ENCODE peak calls at places on chromosome 7, in eight cellular contexts. P is mucosa of descending colon, Y is choroid plexus epithelial cell, X is retinal pigment epithelial cell, F is thoracic aorta, A is cardiac muscle cell, Z is cardiac fibroblast, J is kidney epithelial cell. O is an unnamed sample.

GRCh38 chr7:47232751-47233412 is 349.0 kb downstream of the TNS3 start:
- DNase-seq in P (no peak), Y (no peak), X (no peak), F (no peak), A (no peak), Z (no peak), J (no peak), O (no peak)

GRCh38 chr7:30645661-30646060 is 36.6 kb downstream of the CRHR2 start:
- DNase-seq in P (no peak), Y (no peak), X (no peak), F (no peak), A (no peak), Z (no peak), J (no peak), O (no peak)

GRCh38 chr7:50749908-50750307 is 32.8 kb downstream of the GRB10 start:
- DNase-seq in P (no peak), Y (no peak), X (no peak), F (no peak), A (no peak), Z (no peak), J (no peak), O (no peak)

GRCh38 chr7:124723012-124723411 is 42.6 kb downstream of the GPR37 start:
- DNase-seq in P (no peak), Y (peak; percentile 69), X (peak; percentile 14), F (no peak), A (no peak), Z (peak; percentile 25), J (peak; percentile 63), O (no peak)

GRCh38 chr7:142063551-142064442 is 47.7 kb upstream of the MGAM2 start:
- DNase-seq in P (no peak), Y (no peak), X (no peak), F (no peak), A (no peak), Z (peak; percentile 31), J (no peak), O (no peak)

GRCh38 chr7:13879994-13880686 is 109.3 kb downstream of the ETV1 start:
- DNase-seq in P (no peak), Y (no peak), X (no peak), F (no peak), A (no peak), Z (peak; percentile 58), J (peak; percentile 39), O (peak; percentile 11)

GRCh38 chr7:135976312-135977019 is 693 bp downstream of the MTPN start:
- DNase-seq in P (peak; percentile 45), Y (no peak), X (no peak), F (no peak), A (no peak), Z (no peak), J (no peak), O (no peak)

GRCh38 chr7:133654547-133654946 is 401.7 kb downstream of the EXOC4 start:
- DNase-seq in P (no peak), Y (no peak), X (no peak), F (no peak), A (no peak), Z (no peak), J (no peak), O (no peak)

GRCh38 chr7:128236924-128237586 is 4.0 kb upstream of the LEP start:
- DNase-seq in P (no peak), Y (peak; percentile 60), X (no peak), F (no peak), A (no peak), Z (peak; percentile 96), J (no peak), O (peak; percentile 62)

GRCh38 chr7:137976700-137977099 is 25.2 kb downstream of the CREB3L2 start:
- DNase-seq in P (no peak), Y (no peak), X (no peak), F (no peak), A (no peak), Z (no peak), J (no peak), O (no peak)

GRCh38 chr7:55593515-55594318 is 21.4 kb upstream of the VOPP1 start:
- DNase-seq in P (peak; percentile 85), Y (peak; percentile 53), X (no peak), F (no peak), A (peak; percentile 61), Z (peak; percentile 71), J (no peak), O (no peak)

GRCh38 chr7:129751916-129752315 is 140.4 kb downstream of the NRF1 start:
- DNase-seq in P (no peak), Y (no peak), X (no peak), F (no peak), A (peak; percentile 67), Z (no peak), J (no peak), O (no peak)

GRCh38 chr7:132116369-132116768 is 459.9 kb downstream of the PLXNA4 start:
- DNase-seq in P (no peak), Y (no peak), X (no peak), F (no peak), A (no peak), Z (no peak), J (no peak), O (no peak)

GRCh38 chr7:79461660-79462059 is 8.2 kb upstream of the MAGI2 start:
- DNase-seq in P (no peak), Y (peak; percentile 87), X (no peak), F (no peak), A (no peak), Z (peak; percentile 62), J (peak; percentile 60), O (no peak)

GRCh38 chr7:100607111-100607510 is 4.9 kb downstream of the PCOLCE start:
- DNase-seq in P (no peak), Y (no peak), X (no peak), F (no peak), A (no peak), Z (peak; percentile 67), J (no peak), O (no peak)

GRCh38 chr7:128812514-128813168 is 17.6 kb upstream of the FLNC start:
- DNase-seq in P (peak; percentile 43), Y (peak; percentile 66), X (no peak), F (no peak), A (no peak), Z (peak; percentile 44), J (no peak), O (no peak)

GRCh38 chr7:141992688-141993087 is 3.0 kb upstream of the MGAM start:
- DNase-seq in P (no peak), Y (no peak), X (no peak), F (no peak), A (no peak), Z (no peak), J (no peak), O (no peak)

GRCh38 chr7:153193144-153193595 is 433.6 kb downstream of the ACTR3B start:
- DNase-seq in P (peak; percentile 25), Y (no peak), X (no peak), F (no peak), A (peak; percentile 27), Z (peak; percentile 0), J (no peak), O (no peak)
- TF ChIP-seq CTCF in P (no peak), Y (peak; percentile 16), X (peak; percentile 12), F (no peak), A (no peak), Z (peak; percentile 23), J (peak; percentile 64), O (no peak)

DNA sequence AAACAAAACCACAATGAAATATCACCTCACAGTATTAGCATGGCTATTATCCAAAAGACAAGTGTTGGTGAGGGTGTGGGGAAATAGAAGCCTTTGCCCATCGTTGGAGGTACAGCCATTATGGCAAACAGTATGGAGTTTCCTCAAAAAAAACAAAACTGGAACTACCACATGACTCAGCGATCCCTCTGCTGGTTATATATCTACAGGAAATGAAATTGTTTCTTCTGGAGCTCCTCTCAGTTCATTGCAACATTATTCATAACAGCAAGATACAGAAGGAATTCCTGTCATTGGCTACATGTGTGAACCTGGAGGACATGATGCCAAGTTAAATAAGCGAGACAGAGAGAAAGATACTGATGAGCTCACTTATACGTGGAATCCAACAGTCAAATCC is 2.4 kb upstream of the UBE3C start:
- DNase-seq in P (no peak), Y (peak; percentile 95), X (no peak), F (no peak), A (no peak), Z (peak; percentile 96), J (no peak), O (peak; percentile 53)
- TF ChIP-seq CTCF in P (no peak), Y (peak; percentile 37), X (no peak), F (no peak), A (peak; percentile 39), Z (peak; percentile 24), J (peak; percentile 9), O (peak; percentile 33)

GRCh38 chr7:155355176-155355575 is 57.5 kb downstream of the INSIG1 start:
- DNase-seq in P (no peak), Y (no peak), X (no peak), F (no peak), A (no peak), Z (no peak), J (no peak), O (no peak)

GRCh38 chr7:155355745-155356144 is 58.1 kb downstream of the INSIG1 start:
- DNase-seq in P (no peak), Y (no peak), X (no peak), F (no peak), A (no peak), Z (no peak), J (no peak), O (no peak)

GRCh38 chr7:155357573-155358041 is 59.9 kb downstream of the INSIG1 start:
- DNase-seq in P (no peak), Y (peak; percentile 14), X (no peak), F (no peak), A (no peak), Z (peak; percentile 80), J (no peak), O (peak; percentile 37)

GRCh38 chr7:155358066-155358947 is 60.6 kb downstream of the INSIG1 start:
- DNase-seq in P (no peak), Y (no peak), X (no peak), F (no peak), A (no peak), Z (no peak), J (no peak), O (no peak)

GRCh38 chr7:155356323-155357105 is 58.8 kb downstream of the INSIG1 start:
- DNase-seq in P (no peak), Y (peak; percentile 44), X (no peak), F (no peak), A (peak; percentile 41), Z (no peak), J (no peak), O (no peak)
- TF ChIP-seq CTCF in P (no peak), Y (peak; percentile 56), X (peak; percentile 58), F (no peak), A (peak; percentile 27), Z (no peak), J (peak; percentile 37), O (peak; percentile 25)

GRCh38 chr7:82358923-82359322 is 84.7 kb downstream of the CACNA2D1 start:
- DNase-seq in P (no peak), Y (no peak), X (no peak), F (no peak), A (no peak), Z (no peak), J (no peak), O (no peak)

GRCh38 chr7:82358009-82358578 is 85.5 kb downstream of the CACNA2D1 start:
- DNase-seq in P (no peak), Y (no peak), X (no peak), F (no peak), A (no peak), Z (no peak), J (no peak), O (no peak)

GRCh38 chr7:82362129-82362528 is 81.4 kb downstream of the CACNA2D1 start:
- DNase-seq in P (no peak), Y (peak; percentile 24), X (no peak), F (no peak), A (no peak), Z (peak; percentile 85), J (no peak), O (peak; percentile 20)

GRCh38 chr7:82360591-82361386 is 82.8 kb downstream of the CACNA2D1 start:
- DNase-seq in P (no peak), Y (no peak), X (no peak), F (no peak), A (peak; percentile 14), Z (no peak), J (no peak), O (no peak)

GRCh38 chr7:82359426-82359825 is 84.2 kb downstream of the CACNA2D1 start:
- DNase-seq in P (no peak), Y (peak; percentile 34), X (no peak), F (no peak), A (no peak), Z (peak; percentile 22), J (no peak), O (no peak)
- TF ChIP-seq CTCF in P (no peak), Y (peak; percentile 33), X (no peak), F (no peak), A (no peak), Z (no peak), J (no peak), O (no peak)